ENCODE peak calls at places on chromosome 16, in nine cellular contexts. One of them, this sample, is unnamed.

GRCh38 chr16:64910351-64910750 is 211.5 kb downstream of the CDH11 start:
- DNase-seq in ELR: peak; percentile 4
- DNase-seq in heart left ventricle: peak; percentile 77
- DNase-seq in EL: peak; percentile 72
- DNase-seq in amygdala: no peak
- DNase-seq in HTR-8/SVneo: no peak
- DNase-seq in KG1: no peak
- DNase-seq in stimulated activated CD4-positive, alpha-beta T cell treated with anti-CD3 and anti-CD28 coated beads, Interleukin-4, amount 100 ng/mL, for 4 hours: no peak
- DNase-seq in cardiac muscle cell: no peak
- DNase-seq in this sample: no peak

GRCh38 chr16:23836404-23837291 is 865 bp downstream of the PRKCB start:
- DNase-seq in ELR: no peak
- DNase-seq in heart left ventricle: no peak
- DNase-seq in EL: no peak
- DNase-seq in amygdala: peak; percentile 1
- DNase-seq in HTR-8/SVneo: no peak
- DNase-seq in KG1: peak; percentile 51
- DNase-seq in stimulated activated CD4-positive, alpha-beta T cell treated with anti-CD3 and anti-CD28 coated beads, Interleukin-4, amount 100 ng/mL, for 4 hours: peak; percentile 48
- DNase-seq in cardiac muscle cell: peak; percentile 32
- DNase-seq in this sample: no peak

GRCh38 chr16:1940273-1941161 is 2.5 kb downstream of the MSRB1 start:
- DNase-seq in ELR: no peak
- DNase-seq in heart left ventricle: no peak
- DNase-seq in EL: no peak
- DNase-seq in amygdala: no peak
- DNase-seq in HTR-8/SVneo: no peak
- DNase-seq in KG1: no peak
- DNase-seq in stimulated activated CD4-positive, alpha-beta T cell treated with anti-CD3 and anti-CD28 coated beads, Interleukin-4, amount 100 ng/mL, for 4 hours: no peak
- DNase-seq in cardiac muscle cell: no peak
- DNase-seq in this sample: no peak

GRCh38 chr16:79437764-79438728 is 162.5 kb downstream of the MAF start:
- DNase-seq in ELR: no peak
- DNase-seq in heart left ventricle: no peak
- DNase-seq in EL: no peak
- DNase-seq in amygdala: peak; percentile 73
- DNase-seq in HTR-8/SVneo: no peak
- DNase-seq in KG1: no peak
- DNase-seq in stimulated activated CD4-positive, alpha-beta T cell treated with anti-CD3 and anti-CD28 coated beads, Interleukin-4, amount 100 ng/mL, for 4 hours: no peak
- DNase-seq in cardiac muscle cell: no peak
- DNase-seq in this sample: peak; percentile 66

GRCh38 chr16:66205287-66206167 is 161.0 kb upstream of the CDH5 start:
- DNase-seq in ELR: peak; percentile 2
- DNase-seq in heart left ventricle: no peak
- DNase-seq in EL: peak; percentile 3
- DNase-seq in amygdala: no peak
- DNase-seq in HTR-8/SVneo: no peak
- DNase-seq in KG1: no peak
- DNase-seq in stimulated activated CD4-positive, alpha-beta T cell treated with anti-CD3 and anti-CD28 coated beads, Interleukin-4, amount 100 ng/mL, for 4 hours: no peak
- DNase-seq in cardiac muscle cell: no peak
- DNase-seq in this sample: no peak

GRCh38 chr16:84312783-84313382 is 18.2 kb downstream of the WFDC1 start:
- DNase-seq in ELR: no peak
- DNase-seq in heart left ventricle: no peak
- DNase-seq in EL: no peak
- DNase-seq in amygdala: no peak
- DNase-seq in HTR-8/SVneo: no peak
- DNase-seq in KG1: no peak
- DNase-seq in stimulated activated CD4-positive, alpha-beta T cell treated with anti-CD3 and anti-CD28 coated beads, Interleukin-4, amount 100 ng/mL, for 4 hours: no peak
- DNase-seq in cardiac muscle cell: peak; percentile 21
- DNase-seq in this sample: no peak

GRCh38 chr16:83992624-83993023 is 24.6 kb downstream of the NECAB2 start:
- DNase-seq in ELR: peak; percentile 42
- DNase-seq in heart left ventricle: peak; percentile 66
- DNase-seq in EL: peak; percentile 48
- DNase-seq in amygdala: peak; percentile 27
- DNase-seq in HTR-8/SVneo: no peak
- DNase-seq in KG1: no peak
- DNase-seq in stimulated activated CD4-positive, alpha-beta T cell treated with anti-CD3 and anti-CD28 coated beads, Interleukin-4, amount 100 ng/mL, for 4 hours: no peak
- DNase-seq in cardiac muscle cell: no peak
- DNase-seq in this sample: peak; percentile 10

GRCh38 chr16:57815987-57816745 is 13.9 kb upstream of the KIFC3 start:
- DNase-seq in ELR: peak; percentile 92
- DNase-seq in heart left ventricle: peak; percentile 89
- DNase-seq in EL: peak; percentile 93
- DNase-seq in amygdala: peak; percentile 55
- DNase-seq in HTR-8/SVneo: peak; percentile 93
- DNase-seq in KG1: peak; percentile 52
- DNase-seq in stimulated activated CD4-positive, alpha-beta T cell treated with anti-CD3 and anti-CD28 coated beads, Interleukin-4, amount 100 ng/mL, for 4 hours: peak; percentile 9
- DNase-seq in cardiac muscle cell: peak; percentile 51
- DNase-seq in this sample: no peak

GRCh38 chr16:79386299-79386698 is 214.2 kb downstream of the MAF start:
- DNase-seq in ELR: no peak
- DNase-seq in heart left ventricle: no peak
- DNase-seq in EL: no peak
- DNase-seq in amygdala: no peak
- DNase-seq in HTR-8/SVneo: no peak
- DNase-seq in KG1: no peak
- DNase-seq in stimulated activated CD4-positive, alpha-beta T cell treated with anti-CD3 and anti-CD28 coated beads, Interleukin-4, amount 100 ng/mL, for 4 hours: no peak
- DNase-seq in cardiac muscle cell: no peak
- DNase-seq in this sample: no peak

GRCh38 chr16:89410794-89411309 is 79.5 kb downstream of the ANKRD11 start:
- DNase-seq in ELR: no peak
- DNase-seq in heart left ventricle: peak; percentile 65
- DNase-seq in EL: peak; percentile 70
- DNase-seq in amygdala: peak; percentile 59
- DNase-seq in HTR-8/SVneo: no peak
- DNase-seq in KG1: no peak
- DNase-seq in stimulated activated CD4-positive, alpha-beta T cell treated with anti-CD3 and anti-CD28 coated beads, Interleukin-4, amount 100 ng/mL, for 4 hours: no peak
- DNase-seq in cardiac muscle cell: no peak
- DNase-seq in this sample: peak; percentile 54

GRCh38 chr16:67910162-67910561 is 17.1 kb downstream of the PSKH1 start:
- DNase-seq in ELR: no peak
- DNase-seq in heart left ventricle: no peak
- DNase-seq in EL: peak; percentile 40
- DNase-seq in amygdala: peak; percentile 95
- DNase-seq in HTR-8/SVneo: peak; percentile 43
- DNase-seq in KG1: no peak
- DNase-seq in stimulated activated CD4-positive, alpha-beta T cell treated with anti-CD3 and anti-CD28 coated beads, Interleukin-4, amount 100 ng/mL, for 4 hours: no peak
- DNase-seq in cardiac muscle cell: no peak
- DNase-seq in this sample: peak; percentile 63

GRCh38 chr16:86403541-86404163 is 106.7 kb upstream of the FOXF1 start:
- DNase-seq in ELR: peak; percentile 53
- DNase-seq in heart left ventricle: no peak
- DNase-seq in EL: no peak
- DNase-seq in amygdala: no peak
- DNase-seq in HTR-8/SVneo: no peak
- DNase-seq in KG1: no peak
- DNase-seq in stimulated activated CD4-positive, alpha-beta T cell treated with anti-CD3 and anti-CD28 coated beads, Interleukin-4, amount 100 ng/mL, for 4 hours: no peak
- DNase-seq in cardiac muscle cell: no peak
- DNase-seq in this sample: no peak

GRCh38 chr16:2043296-2043979 is 4.2 kb downstream of the NTHL1 start:
- DNase-seq in ELR: no peak
- DNase-seq in heart left ventricle: no peak
- DNase-seq in EL: no peak
- DNase-seq in amygdala: no peak
- DNase-seq in HTR-8/SVneo: no peak
- DNase-seq in KG1: no peak
- DNase-seq in stimulated activated CD4-positive, alpha-beta T cell treated with anti-CD3 and anti-CD28 coated beads, Interleukin-4, amount 100 ng/mL, for 4 hours: no peak
- DNase-seq in cardiac muscle cell: no peak
- DNase-seq in this sample: no peak

GRCh38 chr16:65745-66144 is 6.7 kb downstream of the RHBDF1 start:
- DNase-seq in ELR: peak; percentile 78
- DNase-seq in heart left ventricle: peak; percentile 81
- DNase-seq in EL: peak; percentile 72
- DNase-seq in amygdala: peak; percentile 78
- DNase-seq in HTR-8/SVneo: peak; percentile 86
- DNase-seq in KG1: peak; percentile 37
- DNase-seq in stimulated activated CD4-positive, alpha-beta T cell treated with anti-CD3 and anti-CD28 coated beads, Interleukin-4, amount 100 ng/mL, for 4 hours: peak; percentile 77
- DNase-seq in cardiac muscle cell: peak; percentile 85
- DNase-seq in this sample: peak; percentile 78

GRCh38 chr16:56610609-56611111 is 2.3 kb downstream of the MT2A start:
- DNase-seq in ELR: peak; percentile 37
- DNase-seq in heart left ventricle: peak; percentile 45
- DNase-seq in EL: peak; percentile 35
- DNase-seq in amygdala: no peak
- DNase-seq in HTR-8/SVneo: no peak
- DNase-seq in KG1: no peak
- DNase-seq in stimulated activated CD4-positive, alpha-beta T cell treated with anti-CD3 and anti-CD28 coated beads, Interleukin-4, amount 100 ng/mL, for 4 hours: no peak
- DNase-seq in cardiac muscle cell: no peak
- DNase-seq in this sample: no peak

GRCh38 chr16:14310519-14310991 is 239.4 kb downstream of the MRTFB start:
- DNase-seq in ELR: no peak
- DNase-seq in heart left ventricle: no peak
- DNase-seq in EL: peak; percentile 23
- DNase-seq in amygdala: no peak
- DNase-seq in HTR-8/SVneo: no peak
- DNase-seq in KG1: no peak
- DNase-seq in stimulated activated CD4-positive, alpha-beta T cell treated with anti-CD3 and anti-CD28 coated beads, Interleukin-4, amount 100 ng/mL, for 4 hours: no peak
- DNase-seq in cardiac muscle cell: no peak
- DNase-seq in this sample: no peak